ENCODE peak calls at places on chromosomes 4 and X, in four cellular contexts. One of them, this sample, is unnamed.

GRCh38 chr4:186039697-186040096 is 29.3 kb upstream of the TLR3 start:
- DNase-seq in GM12878: no peak
- DNase-seq in HepG2: no peak
- DNase-seq in K562: no peak
- DNase-seq in this sample: no peak

GRCh38 chr4:107442538-107443083 is 277.4 kb downstream of the PAPSS1 start:
- DNase-seq in GM12878: no peak
- DNase-seq in HepG2: no peak
- DNase-seq in K562: no peak
- DNase-seq in this sample: no peak

GRCh38 chrX:137363559-137363958 is 202.4 kb upstream of the ZIC3 start:
- DNase-seq in K562: no peak
- DNase-seq in HepG2: no peak
- DNase-seq in GM12878: no peak
- DNase-seq in this sample: no peak

GRCh38 chr4:10008208-10009005 is 12.9 kb downstream of the SLC2A9 start:
- DNase-seq in HepG2: no peak
- DNase-seq in GM12878: no peak
- DNase-seq in K562: no peak
- DNase-seq in this sample: no peak

GRCh38 chr4:185862340-185862739 is 50.3 kb upstream of the SORBS2 start:
- DNase-seq in GM12878: no peak
- DNase-seq in HepG2: no peak
- DNase-seq in K562: no peak
- DNase-seq in this sample: no peak

GRCh38 chr4:94641702-94642560 is 115.8 kb upstream of the BMPR1B start:
- DNase-seq in GM12878: no peak
- DNase-seq in HepG2: peak; percentile 10
- DNase-seq in K562: no peak
- DNase-seq in this sample: no peak

GRCh38 chrX:47562615-47563243 is 1.7 kb downstream of the ARAF start:
- DNase-seq in HepG2: no peak
- DNase-seq in GM12878: no peak
- DNase-seq in K562: no peak
- DNase-seq in this sample: no peak

GRCh38 chr4:163901305-163901704 is 406.8 kb downstream of the TMA16 start:
- DNase-seq in K562: no peak
- DNase-seq in GM12878: no peak
- DNase-seq in HepG2: no peak
- DNase-seq in this sample: no peak

GRCh38 chr4:79651516-79651915 is 243.5 kb upstream of the GK2 start:
- DNase-seq in GM12878: no peak
- DNase-seq in HepG2: peak; percentile 1
- DNase-seq in K562: no peak
- DNase-seq in this sample: no peak

GRCh38 chr4:152390216-152390615 is 145.7 kb downstream of the FBXW7 start:
- DNase-seq in HepG2: no peak
- DNase-seq in GM12878: no peak
- DNase-seq in K562: no peak
- DNase-seq in this sample: no peak

GRCh38 chrX:85611926-85612325 is 232.5 kb upstream of the POF1B start:
- DNase-seq in GM12878: no peak
- DNase-seq in HepG2: no peak
- DNase-seq in K562: no peak
- DNase-seq in this sample: peak; percentile 11

GRCh38 chrX:43813898-43814297 is 68.4 kb downstream of the MAOB start:
- DNase-seq in HepG2: no peak
- DNase-seq in K562: no peak
- DNase-seq in GM12878: no peak
- DNase-seq in this sample: peak; percentile 10

GRCh38 chr4:147194604-147195003 is 248.9 kb upstream of the TTC29 start:
- DNase-seq in K562: no peak
- DNase-seq in GM12878: no peak
- DNase-seq in HepG2: no peak
- DNase-seq in this sample: no peak

GRCh38 chr4:3291411-3291968 is 1.3 kb upstream of the RGS12 start:
- DNase-seq in HepG2: peak; percentile 18
- DNase-seq in GM12878: no peak
- DNase-seq in K562: no peak
- DNase-seq in this sample: no peak

GRCh38 chr4:6494431-6495295 is 22.2 kb upstream of the PPP2R2C start:
- DNase-seq in GM12878: no peak
- DNase-seq in K562: no peak
- DNase-seq in HepG2: no peak
- DNase-seq in this sample: no peak

GRCh38 chr4:116018831-116019230 is 905.4 kb upstream of the NDST4 start:
- DNase-seq in HepG2: no peak
- DNase-seq in K562: no peak
- DNase-seq in GM12878: no peak
- DNase-seq in this sample: no peak

GRCh38 chrX:46637937-46638336 is 64.4 kb downstream of the CHST7 start:
- DNase-seq in GM12878: peak; percentile 60
- DNase-seq in HepG2: no peak
- DNase-seq in K562: peak; percentile 11
- DNase-seq in this sample: no peak

GRCh38 chr4:107801766-107802211 is 22.9 kb upstream of the SGMS2 start:
- DNase-seq in HepG2: no peak
- DNase-seq in GM12878: no peak
- DNase-seq in K562: no peak
- DNase-seq in this sample: no peak

GRCh38 chr4:189143255-189143654 is 797.4 kb upstream of the FRG1 start:
- DNase-seq in HepG2: no peak
- DNase-seq in GM12878: no peak
- DNase-seq in K562: no peak
- DNase-seq in this sample: no peak

GRCh38 chr4:187422655-187423054 is 572.9 kb upstream of the ZFP42 start:
- DNase-seq in HepG2: no peak
- DNase-seq in K562: no peak
- DNase-seq in GM12878: no peak
- DNase-seq in this sample: no peak

GRCh38 chr4:82388405-82388804 is 14.6 kb upstream of the HNRNPD start:
- DNase-seq in K562: no peak
- DNase-seq in GM12878: no peak
- DNase-seq in HepG2: no peak
- DNase-seq in this sample: no peak

GRCh38 chr4:151045907-151046306 is 30.8 kb upstream of the LRBA start:
- DNase-seq in K562: peak; percentile 33
- DNase-seq in HepG2: peak; percentile 31
- DNase-seq in GM12878: no peak
- DNase-seq in this sample: peak; percentile 41

GRCh38 chr4:160537681-160538080 is 1434.8 kb downstream of the RAPGEF2 start:
- DNase-seq in K562: no peak
- DNase-seq in HepG2: no peak
- DNase-seq in GM12878: no peak
- DNase-seq in this sample: no peak

GRCh38 chr4:138512766-138513165 is 270.6 kb upstream of the SLC7A11 start:
- DNase-seq in GM12878: no peak
- DNase-seq in K562: no peak
- DNase-seq in HepG2: no peak
- DNase-seq in this sample: no peak

GRCh38 chr4:144356941-144357381 is 216.4 kb upstream of the GYPA start:
- DNase-seq in GM12878: no peak
- DNase-seq in K562: no peak
- DNase-seq in HepG2: no peak
- DNase-seq in this sample: no peak

GRCh38 chr4:101527186-101527585 is 179.9 kb upstream of the PPP3CA start:
- DNase-seq in HepG2: no peak
- DNase-seq in GM12878: peak; percentile 45
- DNase-seq in K562: no peak
- DNase-seq in this sample: no peak

GRCh38 chr4:41430796-41431195 is 107.2 kb upstream of the LIMCH1 start:
- DNase-seq in GM12878: no peak
- DNase-seq in HepG2: no peak
- DNase-seq in K562: no peak
- DNase-seq in this sample: no peak

GRCh38 chrX:8724176-8724757 is 7.7 kb downstream of the ANOS1 start:
- DNase-seq in HepG2: no peak
- DNase-seq in K562: no peak
- DNase-seq in GM12878: no peak
- DNase-seq in this sample: peak; percentile 17

GRCh38 chrX:52425710-52426245 is 57.0 kb downstream of the XAGE2 start:
- DNase-seq in K562: no peak
- DNase-seq in GM12878: no peak
- DNase-seq in HepG2: no peak
- DNase-seq in this sample: no peak

GRCh38 chrX:149871940-149872339 is 9.0 kb upstream of the MAGEA8 start:
- DNase-seq in GM12878: peak; percentile 13
- DNase-seq in HepG2: peak; percentile 10
- DNase-seq in K562: peak; percentile 65
- DNase-seq in this sample: peak; percentile 50

GRCh38 chr4:20358110-20358509 is 106.4 kb downstream of the SLIT2 start:
- DNase-seq in HepG2: no peak
- DNase-seq in GM12878: no peak
- DNase-seq in K562: no peak
- DNase-seq in this sample: no peak

GRCh38 chrX:30593435-30594200 is 16.1 kb upstream of the TASL start:
- DNase-seq in HepG2: peak; percentile 7
- DNase-seq in GM12878: no peak
- DNase-seq in K562: no peak
- DNase-seq in this sample: no peak

GRCh38 chrX:106696502-106696901 is 30.0 kb upstream of the RNF128 start:
- DNase-seq in K562: no peak
- DNase-seq in GM12878: no peak
- DNase-seq in HepG2: peak; percentile 2
- DNase-seq in this sample: no peak

DNA sequence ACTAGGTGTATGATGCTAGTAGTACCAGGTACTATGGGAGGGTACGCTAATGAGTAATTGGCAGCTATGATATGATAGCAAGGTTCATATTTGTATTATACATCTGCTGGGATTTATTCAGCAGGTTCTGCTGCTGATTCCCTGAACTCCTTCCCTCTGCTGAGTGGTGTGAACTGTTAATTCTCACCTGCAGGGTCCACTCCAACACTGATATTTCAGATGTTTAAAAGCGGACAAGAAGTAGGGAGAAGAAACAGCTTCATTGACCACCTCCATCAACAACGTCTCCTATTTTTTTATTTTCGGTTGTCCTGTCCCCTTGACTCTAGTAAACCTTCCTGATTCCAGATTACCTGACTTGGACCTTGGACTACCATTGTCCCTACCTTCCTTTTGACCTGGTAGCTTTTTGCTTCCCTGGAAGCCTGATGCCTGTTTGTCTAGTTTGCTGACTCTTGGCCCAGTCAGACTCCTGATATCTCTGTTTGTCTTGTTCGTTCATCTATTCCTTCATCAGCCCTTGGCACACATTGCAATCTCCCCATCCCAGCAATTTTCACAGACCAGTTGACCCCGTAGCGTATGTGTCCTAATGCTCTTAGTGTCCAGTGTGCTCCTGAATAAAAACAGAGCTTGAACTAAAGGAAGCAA is 34.0 kb upstream of the RNF128 start:
- DNase-seq in K562: no peak
- DNase-seq in GM12878: no peak
- DNase-seq in HepG2: peak; percentile 82
- DNase-seq in this sample: no peak
- TF ChIP-seq FOXK2 in K562: no peak
- TF ChIP-seq FOXK2 in GM12878: no peak
- TF ChIP-seq FOXK2 in HepG2: no peak
- TF ChIP-seq FOXK2 in this sample: no peak

DNA sequence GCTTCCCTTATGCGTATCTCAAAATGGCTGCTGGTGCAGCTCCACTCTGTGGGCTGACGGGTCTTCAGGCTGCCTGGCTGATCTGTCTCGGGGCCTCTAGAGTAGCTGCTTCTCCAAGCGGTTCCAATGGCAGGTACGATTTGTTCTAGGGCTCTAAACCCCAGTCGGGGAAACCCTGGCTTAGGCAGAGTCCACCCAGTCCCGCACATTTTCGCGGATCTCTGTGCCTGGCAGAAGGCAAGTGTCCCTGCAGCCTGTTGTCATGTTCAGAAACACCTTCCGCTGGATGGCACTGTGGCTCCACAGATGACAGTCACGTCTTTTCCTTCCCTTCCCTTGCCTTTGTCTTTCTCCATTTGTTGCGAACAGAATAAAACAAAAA is 54.4 kb downstream of the NBDY start:
- DNase-seq in HepG2: no peak
- DNase-seq in K562: no peak
- DNase-seq in GM12878: peak; percentile 91
- DNase-seq in this sample: no peak
- TF ChIP-seq FOXK2 in HepG2: no peak
- TF ChIP-seq FOXK2 in K562: no peak
- TF ChIP-seq FOXK2 in GM12878: no peak
- TF ChIP-seq FOXK2 in this sample: no peak

GRCh38 chrX:130176354-130176776 is 4.6 kb downstream of the RAB33A start:
- DNase-seq in K562: no peak
- DNase-seq in GM12878: peak; percentile 63
- DNase-seq in HepG2: no peak
- DNase-seq in this sample: no peak
- TF ChIP-seq FOXK2 in K562: no peak
- TF ChIP-seq FOXK2 in GM12878: no peak
- TF ChIP-seq FOXK2 in HepG2: no peak
- TF ChIP-seq FOXK2 in this sample: no peak

DNA sequence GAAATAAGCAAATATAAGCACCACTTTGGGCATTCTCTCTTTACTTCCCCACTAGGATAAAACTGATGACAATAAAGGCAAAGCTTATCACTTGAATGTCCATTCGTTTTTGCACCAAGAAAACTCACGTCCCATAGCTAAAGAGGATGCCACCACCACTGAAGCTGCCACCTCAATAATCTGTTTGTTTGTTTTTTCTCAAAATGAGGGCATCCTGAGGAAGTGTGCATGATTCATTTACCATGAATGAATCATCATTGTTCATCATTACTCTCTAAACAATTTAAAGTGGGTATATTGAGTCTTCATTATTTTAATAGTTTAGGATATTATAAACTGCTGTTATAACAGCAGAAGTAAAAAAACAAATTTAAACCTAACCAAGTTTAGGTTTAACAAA is 168.2 kb downstream of the DCTD start:
- DNase-seq in HepG2: no peak
- DNase-seq in K562: no peak
- DNase-seq in GM12878: no peak
- DNase-seq in this sample: no peak
- TF ChIP-seq FOXK2 in HepG2: no peak
- TF ChIP-seq FOXK2 in K562: no peak
- TF ChIP-seq FOXK2 in GM12878: no peak
- TF ChIP-seq FOXK2 in this sample: no peak

GRCh38 chr4:121876976-121877773 is 6.9 kb upstream of the BBS7 start:
- DNase-seq in GM12878: no peak
- DNase-seq in HepG2: no peak
- DNase-seq in K562: no peak
- DNase-seq in this sample: no peak
- TF ChIP-seq FOXK2 in GM12878: no peak
- TF ChIP-seq FOXK2 in HepG2: no peak
- TF ChIP-seq FOXK2 in K562: no peak
- TF ChIP-seq FOXK2 in this sample: no peak